ENCODE peak calls at places on chromosomes 5 and 9, in four cellular contexts. One of them, this sample, is unnamed.

GRCh38 chr5:92468307-92468706 is 1085.2 kb upstream of the ARRDC3 start:
- DNase-seq in fibroblast of mammary gland: no peak
- DNase-seq in GM18507: no peak
- DNase-seq in HuH-7: no peak
- DNase-seq in this sample: no peak

GRCh38 chr9:79809931-79810330 is 238.2 kb downstream of the TLE4 start:
- DNase-seq in fibroblast of mammary gland: peak
- DNase-seq in GM18507: no peak
- DNase-seq in HuH-7: no peak
- DNase-seq in this sample: no peak

GRCh38 chr9:105421154-105421553 is 26.7 kb upstream of the FSD1L start:
- DNase-seq in fibroblast of mammary gland: no peak
- DNase-seq in GM18507: no peak
- DNase-seq in HuH-7: no peak
- DNase-seq in this sample: no peak

GRCh38 chr5:96083361-96083881 is 121.8 kb upstream of the ELL2 start:
- DNase-seq in fibroblast of mammary gland: peak
- DNase-seq in GM18507: no peak
- DNase-seq in HuH-7: no peak
- DNase-seq in this sample: no peak

GRCh38 chr5:173201636-173202265 is 33.3 kb downstream of the NKX2-5 start:
- DNase-seq in fibroblast of mammary gland: peak
- DNase-seq in GM18507: no peak
- DNase-seq in HuH-7: no peak
- DNase-seq in this sample: no peak

GRCh38 chr5:77379558-77380061 is 112.5 kb downstream of the WDR41 start:
- DNase-seq in fibroblast of mammary gland: no peak
- DNase-seq in GM18507: peak
- DNase-seq in HuH-7: no peak
- DNase-seq in this sample: no peak

GRCh38 chr9:98147582-98147981 is 28.6 kb upstream of the TRIM14 start:
- DNase-seq in fibroblast of mammary gland: no peak
- DNase-seq in GM18507: no peak
- DNase-seq in HuH-7: no peak
- DNase-seq in this sample: no peak

GRCh38 chr5:32504923-32505596 is 60.5 kb upstream of the ZFR start:
- DNase-seq in fibroblast of mammary gland: peak
- DNase-seq in GM18507: no peak
- DNase-seq in HuH-7: no peak
- DNase-seq in this sample: peak

GRCh38 chr9:6925841-6926240 is 168.1 kb downstream of the KDM4C start:
- DNase-seq in fibroblast of mammary gland: no peak
- DNase-seq in GM18507: no peak
- DNase-seq in HuH-7: no peak
- DNase-seq in this sample: no peak

GRCh38 chr5:160083501-160083900 is 35.7 kb downstream of the PWWP2A start:
- DNase-seq in fibroblast of mammary gland: peak
- DNase-seq in GM18507: no peak
- DNase-seq in HuH-7: no peak
- DNase-seq in this sample: no peak

GRCh38 chr5:32955814-32956213 is 244.7 kb downstream of the NPR3 start:
- DNase-seq in fibroblast of mammary gland: no peak
- DNase-seq in GM18507: no peak
- DNase-seq in HuH-7: no peak
- DNase-seq in this sample: no peak

GRCh38 chr5:142720561-142721275 is 34.8 kb upstream of the FGF1 start:
- DNase-seq in fibroblast of mammary gland: no peak
- DNase-seq in GM18507: no peak
- DNase-seq in HuH-7: no peak
- DNase-seq in this sample: no peak

GRCh38 chr5:6585939-6586646 is 46.8 kb downstream of the NSUN2 start:
- DNase-seq in fibroblast of mammary gland: no peak
- DNase-seq in GM18507: no peak
- DNase-seq in HuH-7: no peak
- DNase-seq in this sample: no peak

GRCh38 chr5:131198625-131199024 is 27.9 kb downstream of the LYRM7 start:
- DNase-seq in fibroblast of mammary gland: peak
- DNase-seq in GM18507: no peak
- DNase-seq in HuH-7: no peak
- DNase-seq in this sample: no peak

GRCh38 chr5:175219256-175219835 is 224.6 kb downstream of the DRD1 start:
- DNase-seq in fibroblast of mammary gland: no peak
- DNase-seq in GM18507: no peak
- DNase-seq in HuH-7: no peak
- DNase-seq in this sample: no peak

GRCh38 chr9:98864257-98865180 is 57.0 kb downstream of the GALNT12 start:
- DNase-seq in fibroblast of mammary gland: peak
- DNase-seq in GM18507: no peak
- DNase-seq in HuH-7: no peak
- DNase-seq in this sample: no peak

GRCh38 chr5:28927559-28928326 is 1889.4 kb upstream of the CDH9 start:
- DNase-seq in fibroblast of mammary gland: no peak
- DNase-seq in GM18507: no peak
- DNase-seq in HuH-7: no peak
- DNase-seq in this sample: no peak

GRCh38 chr9:110579763-110580255 is 268 bp upstream of the SVEP1 start:
- DNase-seq in fibroblast of mammary gland: peak
- DNase-seq in GM18507: no peak
- DNase-seq in HuH-7: peak
- DNase-seq in this sample: no peak

This sample was measured in endothelial cell.